ENCODE peak calls at places on chromosomes 11 and 22, in eight cellular contexts. One of them, this sample, is unnamed.

GRCh38 chr11:102402556-102402955 is 50.0 kb downstream of the TMEM123 start:
- DNase-seq in nephron progenitor cell: no peak
- DNase-seq in fibroblast of lung: no peak
- DNase-seq in heart left ventricle: no peak
- DNase-seq in gastrocnemius medialis: no peak
- DNase-seq in fibroblast of mammary gland: no peak
- DNase-seq in mesothelial cell of epicardium: no peak
- DNase-seq in prostate gland: no peak
- DNase-seq in this sample: no peak

GRCh38 chr22:39173787-39174497 is 21.5 kb upstream of the CBX7 start:
- DNase-seq in nephron progenitor cell: no peak
- DNase-seq in fibroblast of lung: no peak
- DNase-seq in heart left ventricle: no peak
- DNase-seq in gastrocnemius medialis: no peak
- DNase-seq in fibroblast of mammary gland: no peak
- DNase-seq in mesothelial cell of epicardium: no peak
- DNase-seq in prostate gland: no peak
- DNase-seq in this sample: no peak

GRCh38 chr22:38177926-38178604 is 3.6 kb downstream of the PLA2G6 start:
- DNase-seq in nephron progenitor cell: no peak
- DNase-seq in fibroblast of lung: peak; percentile 86
- DNase-seq in heart left ventricle: no peak
- DNase-seq in gastrocnemius medialis: peak; percentile 92
- DNase-seq in fibroblast of mammary gland: peak; percentile 88
- DNase-seq in mesothelial cell of epicardium: no peak
- DNase-seq in prostate gland: peak; percentile 86
- DNase-seq in this sample: no peak

GRCh38 chr22:25900880-25901279 is 158.9 kb downstream of the MYO18B start:
- DNase-seq in nephron progenitor cell: no peak
- DNase-seq in fibroblast of lung: no peak
- DNase-seq in heart left ventricle: peak; percentile 34
- DNase-seq in gastrocnemius medialis: peak; percentile 58
- DNase-seq in fibroblast of mammary gland: no peak
- DNase-seq in mesothelial cell of epicardium: no peak
- DNase-seq in prostate gland: no peak
- DNase-seq in this sample: no peak

GRCh38 chr22:48902001-48902869 is 925.4 kb downstream of the BRD1 start:
- DNase-seq in nephron progenitor cell: no peak
- DNase-seq in fibroblast of lung: no peak
- DNase-seq in heart left ventricle: peak; percentile 3
- DNase-seq in gastrocnemius medialis: no peak
- DNase-seq in fibroblast of mammary gland: no peak
- DNase-seq in mesothelial cell of epicardium: no peak
- DNase-seq in prostate gland: no peak
- DNase-seq in this sample: no peak

GRCh38 chr11:118216621-118217526 is 7.9 kb downstream of the JAML start:
- DNase-seq in nephron progenitor cell: no peak
- DNase-seq in fibroblast of lung: no peak
- DNase-seq in heart left ventricle: no peak
- DNase-seq in gastrocnemius medialis: no peak
- DNase-seq in fibroblast of mammary gland: no peak
- DNase-seq in mesothelial cell of epicardium: no peak
- DNase-seq in prostate gland: no peak
- DNase-seq in this sample: no peak

GRCh38 chr11:66068154-66068821 is 1.8 kb upstream of the PACS1 start:
- DNase-seq in nephron progenitor cell: peak; percentile 88
- DNase-seq in fibroblast of lung: peak; percentile 59
- DNase-seq in heart left ventricle: peak; percentile 83
- DNase-seq in gastrocnemius medialis: peak; percentile 21
- DNase-seq in fibroblast of mammary gland: peak; percentile 69
- DNase-seq in mesothelial cell of epicardium: peak; percentile 63
- DNase-seq in prostate gland: peak; percentile 65
- DNase-seq in this sample: peak; percentile 87

GRCh38 chr11:69000391-69000790 is 12.7 kb downstream of the MRGPRF start:
- DNase-seq in nephron progenitor cell: no peak
- DNase-seq in fibroblast of lung: no peak
- DNase-seq in heart left ventricle: no peak
- DNase-seq in gastrocnemius medialis: no peak
- DNase-seq in fibroblast of mammary gland: no peak
- DNase-seq in mesothelial cell of epicardium: no peak
- DNase-seq in prostate gland: no peak
- DNase-seq in this sample: no peak

GRCh38 chr11:120091701-120092100 is 46.2 kb downstream of the TRIM29 start:
- DNase-seq in nephron progenitor cell: no peak
- DNase-seq in fibroblast of lung: no peak
- DNase-seq in heart left ventricle: no peak
- DNase-seq in gastrocnemius medialis: no peak
- DNase-seq in fibroblast of mammary gland: no peak
- DNase-seq in mesothelial cell of epicardium: no peak
- DNase-seq in prostate gland: no peak
- DNase-seq in this sample: no peak

GRCh38 chr11:130451261-130452019 is 3.0 kb downstream of the ADAMTS15 start:
- DNase-seq in nephron progenitor cell: no peak
- DNase-seq in fibroblast of lung: peak; percentile 73
- DNase-seq in heart left ventricle: peak; percentile 74
- DNase-seq in gastrocnemius medialis: peak; percentile 30
- DNase-seq in fibroblast of mammary gland: peak; percentile 93
- DNase-seq in mesothelial cell of epicardium: no peak
- DNase-seq in prostate gland: no peak
- DNase-seq in this sample: no peak

GRCh38 chr11:35139883-35140282 is 912 bp downstream of the CD44 start:
- DNase-seq in nephron progenitor cell: no peak
- DNase-seq in fibroblast of lung: peak; percentile 46
- DNase-seq in heart left ventricle: no peak
- DNase-seq in gastrocnemius medialis: no peak
- DNase-seq in fibroblast of mammary gland: no peak
- DNase-seq in mesothelial cell of epicardium: no peak
- DNase-seq in prostate gland: peak; percentile 34
- DNase-seq in this sample: no peak

GRCh38 chr11:131758726-131759125 is 388.3 kb downstream of the NTM start:
- DNase-seq in nephron progenitor cell: no peak
- DNase-seq in fibroblast of lung: peak; percentile 38
- DNase-seq in heart left ventricle: no peak
- DNase-seq in gastrocnemius medialis: no peak
- DNase-seq in fibroblast of mammary gland: no peak
- DNase-seq in mesothelial cell of epicardium: no peak
- DNase-seq in prostate gland: no peak
- DNase-seq in this sample: no peak

GRCh38 chr11:54985731-54986130 is 276.2 kb upstream of the TRIM48 start:
- DNase-seq in nephron progenitor cell: no peak
- DNase-seq in fibroblast of lung: no peak
- DNase-seq in heart left ventricle: no peak
- DNase-seq in gastrocnemius medialis: no peak
- DNase-seq in fibroblast of mammary gland: no peak
- DNase-seq in mesothelial cell of epicardium: no peak
- DNase-seq in prostate gland: no peak
- DNase-seq in this sample: no peak

GRCh38 chr11:124961972-124962609 is 8.1 kb downstream of the CCDC15 start:
- DNase-seq in nephron progenitor cell: no peak
- DNase-seq in fibroblast of lung: peak; percentile 69
- DNase-seq in heart left ventricle: no peak
- DNase-seq in gastrocnemius medialis: no peak
- DNase-seq in fibroblast of mammary gland: peak; percentile 84
- DNase-seq in mesothelial cell of epicardium: no peak
- DNase-seq in prostate gland: peak; percentile 41
- DNase-seq in this sample: no peak

GRCh38 chr22:46652930-46653331 is 32.7 kb downstream of the GRAMD4 start:
- DNase-seq in nephron progenitor cell: no peak
- DNase-seq in fibroblast of lung: peak; percentile 25
- DNase-seq in heart left ventricle: peak; percentile 62
- DNase-seq in gastrocnemius medialis: no peak
- DNase-seq in fibroblast of mammary gland: peak; percentile 64
- DNase-seq in mesothelial cell of epicardium: no peak
- DNase-seq in prostate gland: no peak
- DNase-seq in this sample: no peak

GRCh38 chr22:44180706-44181032 is at the start of gene PARVG:
- DNase-seq in nephron progenitor cell: no peak
- DNase-seq in fibroblast of lung: no peak
- DNase-seq in heart left ventricle: no peak
- DNase-seq in gastrocnemius medialis: no peak
- DNase-seq in fibroblast of mammary gland: no peak
- DNase-seq in mesothelial cell of epicardium: no peak
- DNase-seq in prostate gland: no peak
- DNase-seq in this sample: no peak

GRCh38 chr11:12771875-12772274 is 97.7 kb downstream of the TEAD1 start:
- DNase-seq in nephron progenitor cell: no peak
- DNase-seq in fibroblast of lung: peak; percentile 60
- DNase-seq in heart left ventricle: no peak
- DNase-seq in gastrocnemius medialis: no peak
- DNase-seq in fibroblast of mammary gland: peak; percentile 56
- DNase-seq in mesothelial cell of epicardium: no peak
- DNase-seq in prostate gland: no peak
- DNase-seq in this sample: no peak

GRCh38 chr11:117045956-117046355 is 52.3 kb downstream of the SIK3 start:
- DNase-seq in nephron progenitor cell: no peak
- DNase-seq in fibroblast of lung: no peak
- DNase-seq in heart left ventricle: no peak
- DNase-seq in gastrocnemius medialis: no peak
- DNase-seq in fibroblast of mammary gland: peak; percentile 77
- DNase-seq in mesothelial cell of epicardium: no peak
- DNase-seq in prostate gland: no peak
- DNase-seq in this sample: no peak

GRCh38 chr11:64877390-64878222 is 815 bp downstream of the EHD1 start:
- DNase-seq in nephron progenitor cell: no peak
- DNase-seq in fibroblast of lung: no peak
- DNase-seq in heart left ventricle: peak; percentile 44
- DNase-seq in gastrocnemius medialis: no peak
- DNase-seq in fibroblast of mammary gland: no peak
- DNase-seq in mesothelial cell of epicardium: no peak
- DNase-seq in prostate gland: no peak
- DNase-seq in this sample: no peak

DNA sequence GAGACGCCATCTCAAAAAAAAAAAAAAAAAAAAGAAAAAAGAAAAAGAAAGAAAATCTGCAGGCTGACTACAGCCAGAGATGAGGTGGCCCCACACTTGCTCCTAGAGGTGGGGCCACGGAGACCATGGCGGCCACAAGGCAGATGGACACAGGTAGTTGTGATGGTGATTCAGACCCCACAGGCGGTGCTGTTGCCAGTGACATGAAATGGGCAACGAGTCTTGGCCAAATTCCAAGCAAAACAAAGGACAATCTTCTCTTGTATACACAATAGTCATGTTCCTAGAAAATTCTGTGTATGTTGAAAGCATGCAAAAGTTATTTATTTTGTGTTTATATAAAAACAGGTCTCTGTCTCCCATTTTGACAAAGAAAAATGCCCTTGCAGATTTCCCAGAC is 22.6 kb upstream of the DAGLA start:
- DNase-seq in nephron progenitor cell: no peak
- DNase-seq in fibroblast of lung: no peak
- DNase-seq in heart left ventricle: no peak
- DNase-seq in gastrocnemius medialis: no peak
- DNase-seq in fibroblast of mammary gland: no peak
- DNase-seq in mesothelial cell of epicardium: no peak
- DNase-seq in prostate gland: peak; percentile 53
- DNase-seq in this sample: no peak
- TF ChIP-seq CTCF in nephron progenitor cell: no peak
- TF ChIP-seq CTCF in fibroblast of lung: no peak
- TF ChIP-seq CTCF in heart left ventricle: no peak
- TF ChIP-seq CTCF in gastrocnemius medialis: no peak
- TF ChIP-seq CTCF in fibroblast of mammary gland: no peak
- TF ChIP-seq CTCF in mesothelial cell of epicardium: no peak
- TF ChIP-seq CTCF in prostate gland: peak; percentile 20
- TF ChIP-seq CTCF in this sample: no peak

GRCh38 chr22:24096401-24097115 is 84.7 kb upstream of the SUSD2 start:
- DNase-seq in nephron progenitor cell: no peak
- DNase-seq in fibroblast of lung: no peak
- DNase-seq in heart left ventricle: no peak
- DNase-seq in gastrocnemius medialis: no peak
- DNase-seq in fibroblast of mammary gland: no peak
- DNase-seq in mesothelial cell of epicardium: no peak
- DNase-seq in prostate gland: no peak
- DNase-seq in this sample: no peak

GRCh38 chr22:24094966-24095365 is 83.9 kb downstream of the CABIN1 start:
- DNase-seq in nephron progenitor cell: no peak
- DNase-seq in fibroblast of lung: no peak
- DNase-seq in heart left ventricle: no peak
- DNase-seq in gastrocnemius medialis: no peak
- DNase-seq in fibroblast of mammary gland: no peak
- DNase-seq in mesothelial cell of epicardium: no peak
- DNase-seq in prostate gland: no peak
- DNase-seq in this sample: no peak

GRCh38 chr22:24091551-24092420 is 80.7 kb downstream of the CABIN1 start:
- DNase-seq in nephron progenitor cell: no peak
- DNase-seq in fibroblast of lung: no peak
- DNase-seq in heart left ventricle: peak; percentile 90
- DNase-seq in gastrocnemius medialis: no peak
- DNase-seq in fibroblast of mammary gland: no peak
- DNase-seq in mesothelial cell of epicardium: no peak
- DNase-seq in prostate gland: no peak
- DNase-seq in this sample: no peak

GRCh38 chr22:24095816-24096215 is 84.7 kb downstream of the CABIN1 start:
- DNase-seq in nephron progenitor cell: no peak
- DNase-seq in fibroblast of lung: no peak
- DNase-seq in heart left ventricle: no peak
- DNase-seq in gastrocnemius medialis: no peak
- DNase-seq in fibroblast of mammary gland: no peak
- DNase-seq in mesothelial cell of epicardium: no peak
- DNase-seq in prostate gland: no peak
- DNase-seq in this sample: no peak

DNA sequence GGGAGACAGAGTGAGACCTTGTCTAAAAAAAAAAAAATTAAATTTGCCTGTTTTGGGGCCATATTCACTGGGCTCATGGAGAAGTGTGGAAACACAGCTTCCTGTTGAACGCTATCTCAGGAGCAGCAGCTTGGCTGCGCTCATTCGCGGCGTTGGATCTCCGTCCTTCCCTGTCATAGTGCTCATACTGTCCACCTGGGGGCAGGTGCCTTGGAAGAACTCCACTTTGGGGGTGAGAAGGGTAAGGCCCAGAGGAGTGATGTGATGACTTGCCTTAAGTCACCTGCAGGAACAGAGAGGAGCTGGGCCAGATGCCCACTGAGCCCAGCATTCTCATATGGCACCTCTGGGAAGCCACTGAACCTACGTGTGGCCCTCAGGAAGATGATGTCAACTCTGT is 82.8 kb downstream of the CABIN1 start:
- DNase-seq in nephron progenitor cell: no peak
- DNase-seq in fibroblast of lung: no peak
- DNase-seq in heart left ventricle: no peak
- DNase-seq in gastrocnemius medialis: no peak
- DNase-seq in fibroblast of mammary gland: no peak
- DNase-seq in mesothelial cell of epicardium: no peak
- DNase-seq in prostate gland: no peak
- DNase-seq in this sample: no peak
- TF ChIP-seq CTCF in nephron progenitor cell: no peak
- TF ChIP-seq CTCF in fibroblast of lung: no peak
- TF ChIP-seq CTCF in heart left ventricle: no peak
- TF ChIP-seq CTCF in gastrocnemius medialis: no peak
- TF ChIP-seq CTCF in fibroblast of mammary gland: no peak
- TF ChIP-seq CTCF in mesothelial cell of epicardium: no peak
- TF ChIP-seq CTCF in prostate gland: no peak
- TF ChIP-seq CTCF in this sample: no peak

GRCh38 chr11:82315093-82315492 is 418.6 kb downstream of the FAM181B start:
- DNase-seq in nephron progenitor cell: peak; percentile 59
- DNase-seq in fibroblast of lung: no peak
- DNase-seq in heart left ventricle: no peak
- DNase-seq in gastrocnemius medialis: no peak
- DNase-seq in fibroblast of mammary gland: peak; percentile 19
- DNase-seq in mesothelial cell of epicardium: peak; percentile 20
- DNase-seq in prostate gland: no peak
- DNase-seq in this sample: peak; percentile 30
- TF ChIP-seq CTCF in nephron progenitor cell: peak; percentile 61
- TF ChIP-seq CTCF in fibroblast of lung: no peak
- TF ChIP-seq CTCF in heart left ventricle: no peak
- TF ChIP-seq CTCF in gastrocnemius medialis: no peak
- TF ChIP-seq CTCF in fibroblast of mammary gland: peak; percentile 36
- TF ChIP-seq CTCF in mesothelial cell of epicardium: peak; percentile 44
- TF ChIP-seq CTCF in prostate gland: peak; percentile 17
- TF ChIP-seq CTCF in this sample: peak; percentile 53

GRCh38 chr11:73342633-73343032 is 33.6 kb upstream of the RELT start:
- DNase-seq in nephron progenitor cell: peak; percentile 75
- DNase-seq in fibroblast of lung: no peak
- DNase-seq in heart left ventricle: no peak
- DNase-seq in gastrocnemius medialis: no peak
- DNase-seq in fibroblast of mammary gland: no peak
- DNase-seq in mesothelial cell of epicardium: no peak
- DNase-seq in prostate gland: no peak
- DNase-seq in this sample: peak; percentile 74
- TF ChIP-seq CTCF in nephron progenitor cell: no peak
- TF ChIP-seq CTCF in fibroblast of lung: no peak
- TF ChIP-seq CTCF in heart left ventricle: no peak
- TF ChIP-seq CTCF in gastrocnemius medialis: no peak
- TF ChIP-seq CTCF in fibroblast of mammary gland: no peak
- TF ChIP-seq CTCF in mesothelial cell of epicardium: no peak
- TF ChIP-seq CTCF in prostate gland: no peak
- TF ChIP-seq CTCF in this sample: no peak

This sample was measured in glutamatergic neuron.